ENCODE peak calls at places on chromosomes 5 and 9, in four cellular contexts. W, Y, N and G are unnamed samples.

GRCh38 chr9:34227445-34227844 is 48.6 kb downstream of the UBAP1 start:
- DNase-seq in N (no peak), Y (peak), W (peak), G (no peak)

GRCh38 chr9:12712532-12712931 is 19.3 kb downstream of the TYRP1 start:
- DNase-seq in N (no peak), W (no peak), Y (no peak), G (no peak)

GRCh38 chr5:170553218-170553617 is 49.4 kb downstream of the KCNIP1 start:
- DNase-seq in Y (no peak), N (no peak), W (no peak), G (no peak)

GRCh38 chr5:144467795-144468194 is 297.1 kb downstream of the KCTD16 start:
- DNase-seq in Y (no peak), N (peak), W (peak), G (no peak)

GRCh38 chr5:16869821-16870796 is 66.0 kb downstream of the MYO10 start:
- DNase-seq in W (peak), N (no peak), Y (no peak), G (no peak)

GRCh38 chr5:147629196-147629595 is 119.3 kb upstream of the DPYSL3 start:
- DNase-seq in N (no peak), Y (no peak), W (peak), G (no peak)

GRCh38 chr9:114724741-114725140 is 42.7 kb upstream of the TEX48 start:
- DNase-seq in Y (no peak), N (no peak), W (no peak), G (no peak)

GRCh38 chr9:33019797-33020196 is 5.3 kb upstream of the DNAJA1 start:
- DNase-seq in N (no peak), Y (no peak), W (no peak), G (no peak)

GRCh38 chr5:131814990-131815389 is 18.2 kb upstream of the FNIP1 start:
- DNase-seq in W (peak), Y (no peak), N (peak), G (no peak)

GRCh38 chr9:20884985-20885593 is 146.4 kb downstream of the HACD4 start:
- DNase-seq in W (peak), N (peak), Y (no peak), G (peak)

GRCh38 chr9:34578241-34579096 is 11.1 kb downstream of the CNTFR start:
- DNase-seq in W (peak), N (peak), Y (peak), G (no peak)

GRCh38 chr9:77916410-77916819 is 115.2 kb downstream of the GNAQ start:
- DNase-seq in N (no peak), Y (no peak), W (no peak), G (no peak)

GRCh38 chr9:89427621-89428221 is 70.2 kb downstream of the SEMA4D start:
- DNase-seq in W (no peak), N (no peak), Y (no peak), G (peak)

GRCh38 chr9:27765931-27766835 is 192.9 kb upstream of the C9orf72 start:
- DNase-seq in W (peak), Y (no peak), N (no peak), G (no peak)

GRCh38 chr5:40406426-40407211 is 273.1 kb upstream of the PTGER4 start:
- DNase-seq in N (peak), W (no peak), Y (no peak), G (no peak)

GRCh38 chr9:73200694-73201432 is 49.2 kb downstream of the ANXA1 start:
- DNase-seq in W (peak), N (peak), Y (no peak), G (no peak)

GRCh38 chr5:82164109-82164956 is 113.8 kb downstream of the RPS23 start:
- DNase-seq in Y (no peak), N (peak), W (peak), G (no peak)

GRCh38 chr5:124876564-124876963 is 130.1 kb upstream of the ZNF608 start:
- DNase-seq in Y (no peak), W (no peak), N (no peak), G (no peak)

GRCh38 chr5:118441956-118442355 is 546.4 kb downstream of the DTWD2 start:
- DNase-seq in Y (no peak), N (no peak), W (no peak), G (no peak)

GRCh38 chr9:121331549-121331948 is 38.5 kb downstream of the STOM start:
- DNase-seq in N (no peak), W (no peak), Y (no peak), G (no peak)

GRCh38 chr5:124274949-124275348 is 471.5 kb downstream of the ZNF608 start:
- DNase-seq in W (no peak), Y (no peak), N (no peak), G (no peak)

GRCh38 chr5:52740007-52740406 is 47.7 kb upstream of the ITGA1 start:
- DNase-seq in Y (no peak), N (no peak), W (no peak), G (no peak)

GRCh38 chr5:180621311-180621710 is 28.1 kb downstream of the FLT4 start:
- DNase-seq in W (no peak), N (no peak), Y (no peak), G (no peak)

GRCh38 chr9:129138476-129139232 is 27.4 kb downstream of the PTPA start:
- DNase-seq in N (peak), W (no peak), Y (peak), G (no peak)

GRCh38 chr9:120653762-120654161 is 60.5 kb downstream of the MEGF9 start:
- DNase-seq in N (no peak), W (no peak), Y (no peak), G (no peak)

GRCh38 chr9:15735083-15735974 is 182.5 kb downstream of the CCDC171 start:
- DNase-seq in Y (peak), W (peak), N (peak), G (no peak)

GRCh38 chr9:27487927-27488326 is 36.2 kb upstream of the IFNK start:
- DNase-seq in N (peak), Y (no peak), W (no peak), G (no peak)

GRCh38 chr5:94082405-94082804 is 341.0 kb upstream of the POU5F2 start:
- DNase-seq in W (no peak), N (no peak), Y (no peak), G (no peak)

GRCh38 chr5:66958984-66959641 is 237.5 kb downstream of the CD180 start:
- DNase-seq in Y (peak), W (peak), N (peak), G (no peak)

GRCh38 chr9:134683714-134684374 is 42.2 kb downstream of the COL5A1 start:
- DNase-seq in N (no peak), Y (no peak), W (no peak), G (no peak)

GRCh38 chr9:134687556-134687955 is 46.0 kb downstream of the COL5A1 start:
- DNase-seq in Y (no peak), N (no peak), W (no peak), G (no peak)

GRCh38 chr9:134686896-134687295 is 45.3 kb downstream of the COL5A1 start:
- DNase-seq in Y (no peak), N (no peak), W (no peak), G (no peak)

GRCh38 chr9:134684375-134684723 is 42.7 kb downstream of the COL5A1 start:
- DNase-seq in W (no peak), Y (no peak), N (no peak), G (no peak)

DNA sequence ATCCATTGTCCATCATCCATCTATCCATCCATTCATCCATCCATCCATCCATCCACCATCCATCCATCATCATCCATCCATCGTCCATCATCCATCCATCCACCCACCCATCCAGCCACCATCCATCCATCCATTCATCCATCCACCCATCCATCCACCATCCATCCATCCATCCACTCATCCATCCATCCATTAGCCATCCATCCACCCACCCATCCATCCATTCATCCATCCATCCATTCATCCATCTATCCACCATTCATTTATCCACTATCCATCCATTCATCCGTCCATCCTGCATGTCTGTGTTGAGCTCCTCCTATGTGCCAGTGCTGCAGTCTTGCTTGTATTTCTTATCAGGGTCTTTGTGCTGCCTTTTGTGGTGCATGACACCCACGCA is 44.2 kb downstream of the COL5A1 start:
- DNase-seq in Y (no peak), N (no peak), W (no peak), G (no peak)
- TF ChIP-seq CTCF in Y (no peak), N (no peak), W (no peak), G (no peak)

GRCh38 chr5:26009742-26010141 is 1028.6 kb downstream of the CDH9 start:
- DNase-seq in Y (no peak), N (peak), W (no peak), G (no peak)
- TF ChIP-seq CTCF in Y (no peak), N (peak), W (no peak), G (no peak)

DNA sequence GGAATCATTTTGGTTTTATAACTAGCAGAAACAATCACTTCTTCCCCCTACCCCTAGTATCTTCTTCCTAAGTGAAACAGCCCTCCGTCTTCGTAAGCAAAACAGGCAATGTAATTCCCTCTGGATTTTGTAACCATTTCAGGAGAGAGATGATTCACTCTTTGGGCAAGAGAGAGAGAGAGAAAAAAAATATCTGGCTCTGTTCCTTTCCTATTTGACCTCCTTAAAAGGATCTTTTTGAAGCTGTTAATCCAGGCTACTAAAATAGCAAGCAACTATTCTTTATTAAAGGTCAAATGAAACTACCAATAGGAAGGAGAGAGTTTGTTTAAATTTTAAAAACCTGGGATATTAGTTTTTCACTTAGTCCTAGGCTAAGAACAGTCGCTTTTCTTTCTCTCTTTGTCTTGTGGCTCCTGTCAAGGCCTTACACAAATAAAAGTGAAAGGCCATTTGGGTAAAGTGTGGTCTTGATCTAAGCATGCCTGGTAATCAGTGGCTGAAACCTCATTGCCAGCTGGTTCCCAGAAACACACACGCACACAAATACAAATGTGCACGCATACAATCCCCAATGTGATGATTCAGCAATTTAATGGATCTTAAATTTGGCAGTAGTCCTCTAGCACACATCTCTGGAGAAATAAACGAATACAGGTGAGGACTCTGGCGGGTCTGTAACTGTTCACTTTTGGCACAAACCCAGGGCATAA is 70.2 kb downstream of the PRUNE2 start:
- DNase-seq in N (peak), Y (peak), W (peak), G (no peak)
- TF ChIP-seq CTCF in N (no peak), Y (no peak), W (no peak), G (no peak)

GRCh38 chr5:77230727-77231469 is 20.4 kb downstream of the PDE8B start:
- DNase-seq in Y (no peak), W (no peak), N (no peak), G (no peak)

GRCh38 chr5:77232959-77233358 is 22.5 kb downstream of the PDE8B start:
- DNase-seq in Y (peak), N (no peak), W (peak), G (no peak)

GRCh38 chr5:77232545-77232944 is 22.1 kb downstream of the PDE8B start:
- DNase-seq in W (no peak), Y (no peak), N (no peak), G (no peak)

GRCh38 chr5:77229887-77230286 is 19.4 kb downstream of the PDE8B start:
- DNase-seq in Y (no peak), N (no peak), W (no peak), G (no peak)

DNA sequence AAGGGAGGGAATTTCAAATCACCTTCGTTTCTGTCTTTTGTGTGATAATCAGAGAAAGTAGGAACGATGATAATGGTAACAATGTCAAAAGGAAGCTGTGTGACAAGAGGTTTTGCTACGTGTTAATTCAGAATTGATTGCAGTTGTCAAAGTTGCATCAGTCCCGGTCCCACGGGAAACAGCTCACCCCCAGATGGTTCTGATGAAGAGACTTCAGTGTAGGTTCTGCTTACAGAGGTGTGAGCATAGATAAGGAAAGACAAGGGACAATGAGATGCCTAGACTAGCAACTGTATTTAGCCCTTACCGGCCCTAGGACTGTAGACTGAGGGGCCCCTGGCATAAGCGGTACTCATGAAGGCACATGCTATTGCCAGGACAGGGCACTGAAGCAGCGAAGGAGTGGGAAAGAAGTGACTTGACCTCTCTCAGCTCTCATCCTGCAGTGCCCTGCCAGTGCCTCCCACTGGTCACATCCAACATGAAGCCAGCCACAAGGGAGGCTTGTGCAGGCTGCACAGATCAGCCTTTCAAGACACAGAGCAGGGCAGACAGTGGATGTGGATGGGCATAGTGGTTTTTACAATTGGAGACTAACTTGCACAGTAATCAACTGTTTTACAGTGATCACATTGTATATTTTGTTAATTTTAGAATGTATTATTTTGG is 21.1 kb downstream of the PDE8B start:
- DNase-seq in W (no peak), Y (no peak), N (no peak), G (no peak)
- TF ChIP-seq CTCF in W (no peak), Y (no peak), N (no peak), G (no peak)

GRCh38 chr5:42745856-42746255 is 10.8 kb upstream of the CCDC152 start:
- DNase-seq in W (no peak), N (no peak), Y (no peak), G (no peak)

GRCh38 chr5:42749020-42749419 is 7.6 kb upstream of the CCDC152 start:
- DNase-seq in Y (no peak), W (no peak), N (no peak), G (no peak)

GRCh38 chr5:42750507-42750906 is 6.1 kb upstream of the CCDC152 start:
- DNase-seq in W (no peak), N (no peak), Y (no peak), G (no peak)

GRCh38 chr5:42740920-42741319 is 15.7 kb upstream of the CCDC152 start:
- DNase-seq in N (no peak), W (no peak), Y (no peak), G (no peak)

DNA sequence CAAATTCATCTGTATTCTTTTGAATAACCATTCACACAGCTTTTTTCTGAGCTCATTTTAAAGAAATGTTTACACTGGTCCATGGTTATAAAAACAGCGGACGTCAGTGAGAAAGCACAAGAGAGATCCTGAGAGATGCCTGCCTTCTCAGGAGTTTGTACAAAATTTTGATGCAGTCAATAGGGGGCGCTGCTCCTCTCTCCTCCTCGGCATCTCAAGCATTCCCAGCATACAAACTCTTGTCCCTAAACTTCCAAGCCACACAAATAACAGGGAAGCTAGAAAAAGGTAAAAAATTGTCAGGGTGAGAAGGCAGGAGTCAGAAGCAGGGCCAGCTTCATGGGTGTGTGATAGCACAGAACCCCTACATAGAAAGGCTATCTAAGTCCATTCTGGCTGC is 11.2 kb upstream of the CCDC152 start:
- DNase-seq in W (no peak), Y (no peak), N (no peak), G (no peak)
- TF ChIP-seq CTCF in W (peak), Y (peak), N (peak), G (no peak)

DNA sequence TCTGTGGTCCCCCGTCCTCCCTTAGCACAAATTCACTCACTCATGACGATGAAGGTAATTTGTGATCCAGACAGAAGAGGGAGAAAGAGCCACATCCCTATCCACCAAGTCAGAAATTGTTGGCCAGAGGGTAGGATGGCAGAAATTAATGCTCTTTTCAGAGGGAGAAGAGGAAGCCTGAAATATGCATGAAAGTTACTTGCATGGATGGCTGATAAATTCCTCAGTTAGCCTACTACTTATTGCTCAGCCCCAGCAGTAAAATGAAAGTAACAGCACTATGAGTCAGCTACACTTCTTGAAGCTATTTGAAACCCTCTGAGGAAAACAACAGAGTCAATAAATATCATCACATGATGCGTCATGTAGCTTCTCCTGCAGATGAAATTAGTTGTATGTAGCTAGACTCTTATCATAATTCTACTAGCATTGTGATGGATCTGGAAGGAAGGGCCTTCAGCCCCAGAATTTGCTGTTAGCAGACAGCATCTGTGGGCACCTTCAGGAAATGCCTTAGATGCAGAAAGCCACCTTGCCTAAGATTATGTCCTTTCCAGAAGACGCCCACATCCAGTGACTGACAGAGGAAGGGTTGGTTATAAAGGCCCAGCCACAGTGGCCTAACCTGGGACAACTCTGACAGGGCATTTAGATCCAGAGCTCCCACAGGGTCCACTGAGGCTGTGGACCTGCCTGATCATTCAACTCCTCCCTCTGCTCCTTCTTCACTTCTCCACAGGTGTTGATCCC is 81.2 kb upstream of the CCDC112 start:
- DNase-seq in W (peak), Y (peak), N (peak), G (no peak)
- TF ChIP-seq CTCF in W (peak), Y (peak), N (peak), G (no peak)

DNA sequence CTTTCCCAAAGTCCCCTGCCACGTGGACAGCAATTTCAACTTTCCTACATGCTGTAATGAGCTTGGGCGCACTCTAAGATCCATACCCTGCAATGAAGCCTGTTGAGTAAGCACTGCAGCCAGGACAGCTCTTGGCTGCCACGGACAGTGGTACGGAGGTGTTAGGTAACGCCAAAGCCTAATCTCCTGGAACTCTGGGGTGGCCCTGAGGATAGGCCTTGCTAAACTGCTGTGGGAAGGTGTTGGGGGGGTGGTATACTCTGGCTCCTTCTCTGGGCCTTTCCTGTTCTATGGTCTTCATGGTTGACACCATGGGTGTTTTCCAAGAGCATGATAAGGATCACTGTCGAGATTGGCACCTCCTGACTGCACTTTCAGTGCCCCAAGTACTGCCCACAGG is 66.4 kb upstream of the PITX1 start:
- DNase-seq in Y (no peak), N (no peak), W (no peak), G (no peak)
- TF ChIP-seq CTCF in Y (no peak), N (no peak), W (no peak), G (no peak)

DNA sequence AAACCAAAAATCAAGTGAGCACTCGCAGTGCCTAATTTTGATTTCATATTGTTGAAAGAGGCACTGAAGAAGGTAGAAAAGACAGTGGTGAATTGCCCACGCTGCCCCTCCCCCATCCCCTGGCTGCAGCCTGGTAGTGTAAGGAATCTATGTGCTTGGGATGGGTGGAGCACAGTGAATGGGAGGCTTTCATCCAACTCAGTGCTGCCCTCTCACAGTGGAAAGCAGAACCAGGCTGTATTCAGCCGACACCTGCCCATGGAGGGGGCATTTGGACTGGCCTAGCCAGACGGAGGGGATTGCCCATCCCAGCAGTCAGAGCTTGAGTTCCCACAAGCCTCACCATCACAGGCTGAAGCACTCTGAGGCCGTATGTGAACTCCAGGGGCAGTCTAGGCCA is 800.4 kb upstream of the DMAC1 start:
- DNase-seq in Y (no peak), N (no peak), W (no peak), G (no peak)
- TF ChIP-seq CTCF in Y (no peak), N (no peak), W (no peak), G (no peak)